ENCODE peak calls at places on chromosomes 4 and X, in eight cellular contexts. B is HCEC 1CT; A is lower lobe of right lung; V is fibroblast of the conjunctiva; K is C1 segment of cervical spinal cord; N is colonic mucosa; Q is stimulated activated CD8-positive, alpha-beta memory T cell treated with anti-CD3 and anti-CD28 coated beads, Interleukin-15, amount 100 ng/mL, for 1 hour; C is HTR-8/SVneo. M is an unnamed sample.

GRCh38 chrX:119529355-119530276 is 35.6 kb downstream of the STEEP1 start:
- DNase-seq in Q (no peak), K (no peak), C (no peak), B (no peak), N (no peak), A (no peak), V (no peak), M (no peak)

GRCh38 chr4:177410566-177410965 is 31.7 kb downstream of the AGA start:
- DNase-seq in C (no peak), B (no peak), N (no peak), K (no peak), V (no peak), A (no peak), Q (no peak), M (no peak)

GRCh38 chr4:153420361-153420760 is 45.8 kb upstream of the TMEM131L start:
- DNase-seq in C (no peak), K (no peak), N (no peak), A (no peak), B (no peak), V (no peak), Q (no peak), M (no peak)

GRCh38 chr4:182348947-182349346 is 105.7 kb downstream of the TENM3 start:
- DNase-seq in K (no peak), C (no peak), A (no peak), B (no peak), N (no peak), Q (no peak), V (no peak), M (no peak)

GRCh38 chr4:7600247-7600646 is 165.5 kb upstream of the PSAPL1 start:
- DNase-seq in B (no peak), K (no peak), Q (no peak), A (no peak), V (no peak), C (no peak), N (no peak), M (no peak)

GRCh38 chrX:4193500-4193899 is 480.1 kb upstream of the PRKX start:
- DNase-seq in V (no peak), B (no peak), N (no peak), C (no peak), Q (no peak), A (no peak), K (no peak), M (no peak)

GRCh38 chr4:128229458-128229805 is 58.2 kb downstream of the PGRMC2 start:
- DNase-seq in N (no peak), C (no peak), B (no peak), A (no peak), Q (no peak), K (no peak), V (no peak), M (no peak)

GRCh38 chr4:20323991-20324390 is 72.3 kb downstream of the SLIT2 start:
- DNase-seq in V (no peak), C (no peak), A (no peak), N (no peak), K (no peak), Q (no peak), B (peak), M (no peak)

GRCh38 chrX:72572248-72573157 is at the start of gene HDAC8:
- DNase-seq in V (peak), A (peak), B (peak), C (peak), Q (peak), K (peak), N (peak), M (peak)

GRCh38 chr4:66266035-66266434 is 595.7 kb upstream of the EPHA5 start:
- DNase-seq in C (no peak), Q (no peak), N (no peak), V (no peak), A (no peak), K (no peak), B (no peak), M (no peak)

GRCh38 chr4:38085394-38086150 is 125.4 kb downstream of the PTTG2 start:
- DNase-seq in A (no peak), K (no peak), B (no peak), N (no peak), V (no peak), Q (no peak), C (no peak), M (no peak)

GRCh38 chr4:39319678-39320077 is 46.5 kb downstream of the RFC1 start:
- DNase-seq in B (peak), Q (no peak), K (no peak), C (peak), N (no peak), V (peak), A (no peak), M (no peak)

GRCh38 chrX:72006461-72006860 is 95.8 kb downstream of the NHSL2 start:
- DNase-seq in B (no peak), N (no peak), V (no peak), Q (no peak), C (no peak), K (no peak), A (no peak), M (no peak)

GRCh38 chrX:2351999-2352995 is 148.5 kb downstream of the DHRSX start:
- DNase-seq in C (peak), K (no peak), B (peak), Q (no peak), N (no peak), A (no peak), V (peak), M (no peak)

GRCh38 chrX:103776586-103776985 is at the start of gene PLP1:
- DNase-seq in Q (no peak), B (no peak), K (no peak), N (no peak), V (no peak), C (no peak), A (no peak), M (no peak)

GRCh38 chrX:14864626-14865025 is 8.2 kb downstream of the FANCB start:
- DNase-seq in A (no peak), K (no peak), Q (no peak), V (no peak), B (peak), N (no peak), C (no peak), M (no peak)

GRCh38 chr4:185470503-185471195 is 884 bp downstream of the CCDC110 start:
- DNase-seq in A (peak), K (no peak), B (no peak), V (no peak), N (peak), Q (no peak), C (peak), M (no peak)

GRCh38 chrX:152638443-152638904 is 779 bp downstream of the GABRQ start:
- DNase-seq in A (no peak), V (no peak), Q (no peak), C (no peak), N (no peak), K (no peak), B (no peak), M (no peak)

GRCh38 chr4:7037425-7037824 is 5.7 kb upstream of the TADA2B start:
- DNase-seq in B (no peak), Q (no peak), A (no peak), N (no peak), C (no peak), K (no peak), V (no peak), M (no peak)

GRCh38 chr4:103074039-103074438 is 2.5 kb downstream of the SLC9B2 start:
- DNase-seq in N (no peak), C (no peak), Q (no peak), A (no peak), K (no peak), V (no peak), B (no peak), M (no peak)